ENCODE peak calls at places on chromosomes 6 and 20, in six cellular contexts. Z is Peyer's patch, S is sigmoid colon, K is IMR-90, D is tibial nerve, G is upper lobe of left lung. P is an unnamed sample.

GRCh38 chr20:62159835-62160234 is 16.3 kb downstream of the SS18L1 start:
- DNase-seq in Z (no peak), S (no peak), K (peak; percentile 49), D (no peak), G (no peak), P (peak; percentile 50)

GRCh38 chr6:37699138-37699766 is 1.6 kb upstream of the MDGA1 start:
- DNase-seq in Z (no peak), S (no peak), K (no peak), D (no peak), G (no peak), P (no peak)

GRCh38 chr6:81748946-81749345 is 3.5 kb downstream of the TENT5A start:
- DNase-seq in Z (no peak), S (no peak), K (no peak), D (no peak), G (no peak), P (no peak)

GRCh38 chr6:138183792-138184134 is 22.0 kb downstream of the ARFGEF3 start:
- DNase-seq in Z (no peak), S (no peak), K (no peak), D (no peak), G (no peak), P (no peak)

GRCh38 chr6:28393912-28394662 is 5.5 kb downstream of the ZSCAN12 start:
- DNase-seq in Z (no peak), S (no peak), K (peak; percentile 2), D (no peak), G (no peak), P (no peak)

GRCh38 chr20:63156221-63156671 is 59.7 kb downstream of the YTHDF1 start:
- DNase-seq in Z (no peak), S (no peak), K (no peak), D (no peak), G (no peak), P (no peak)

GRCh38 chr6:15500901-15501805 is 161.7 kb downstream of the DTNBP1 start:
- DNase-seq in Z (no peak), S (peak; percentile 60), K (no peak), D (no peak), G (no peak), P (no peak)

GRCh38 chr6:142013875-142014495 is 118.7 kb upstream of the GJE1 start:
- DNase-seq in Z (no peak), S (no peak), K (no peak), D (no peak), G (no peak), P (no peak)

GRCh38 chr6:108502826-108503225 is 57.9 kb upstream of the FOXO3 start:
- DNase-seq in Z (no peak), S (no peak), K (no peak), D (no peak), G (no peak), P (no peak)

GRCh38 chr20:62642666-62643520 is 590 bp downstream of the SLCO4A1 start:
- DNase-seq in Z (peak; percentile 70), S (no peak), K (peak; percentile 4), D (no peak), G (peak; percentile 44), P (no peak)

GRCh38 chr6:32046450-32047083 is 8.4 kb downstream of the CYP21A2 start:
- DNase-seq in Z (no peak), S (peak; percentile 84), K (no peak), D (peak; percentile 57), G (no peak), P (peak; percentile 35)

GRCh38 chr6:903746-904145 is 210.8 kb upstream of the EXOC2 start:
- DNase-seq in Z (no peak), S (no peak), K (peak; percentile 36), D (no peak), G (no peak), P (no peak)

GRCh38 chr20:5065489-5066383 is 54.0 kb downstream of the PCNA start:
- DNase-seq in Z (no peak), S (peak; percentile 68), K (peak; percentile 97), D (no peak), G (peak; percentile 87), P (peak; percentile 85)

GRCh38 chr6:4776967-4777925 is 1.0 kb downstream of the CDYL start:
- DNase-seq in Z (no peak), S (no peak), K (peak; percentile 39), D (no peak), G (peak; percentile 23), P (peak; percentile 42)

DNA sequence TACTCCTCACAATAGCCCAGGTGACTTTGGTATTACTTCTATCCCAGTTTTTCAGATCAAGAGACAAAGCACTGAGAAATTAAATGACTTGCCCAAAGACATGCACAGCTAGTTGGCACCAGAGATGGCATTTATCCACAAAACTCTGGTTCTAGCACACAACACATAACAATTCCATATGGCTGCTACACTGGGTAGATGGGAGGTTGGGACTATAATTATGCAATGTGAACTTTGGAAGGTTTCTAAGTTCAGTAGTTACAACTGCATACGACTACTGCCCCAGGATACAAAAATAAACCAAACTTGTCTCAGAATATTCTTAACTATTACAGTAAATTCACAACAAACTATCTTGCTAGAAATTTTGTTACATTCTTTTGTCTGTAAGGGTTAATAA is 54.2 kb upstream of the MLIP start:
- DNase-seq in Z (no peak), S (no peak), K (no peak), D (no peak), G (no peak), P (no peak)
- TF ChIP-seq POLR2A in Z (no peak), S (no peak), K (no peak), D (no peak), G (no peak), P (no peak)

GRCh38 chr6:7108964-7109836 is 1.4 kb downstream of the RREB1 start:
- DNase-seq in Z (peak; percentile 72), S (peak; percentile 91), K (peak; percentile 82), D (peak; percentile 49), G (peak; percentile 79), P (peak; percentile 49)

GRCh38 chr6:7108196-7108963 is 619 bp downstream of the RREB1 start:
- DNase-seq in Z (peak; percentile 79), S (peak; percentile 85), K (peak; percentile 49), D (no peak), G (peak; percentile 57), P (peak; percentile 55)

GRCh38 chr6:7106215-7106751 is 1.5 kb upstream of the RREB1 start:
- DNase-seq in Z (no peak), S (no peak), K (peak; percentile 42), D (no peak), G (no peak), P (no peak)

GRCh38 chr6:7106752-7107577 is 796 bp upstream of the RREB1 start:
- DNase-seq in Z (peak; percentile 67), S (peak; percentile 75), K (peak; percentile 16), D (peak; percentile 19), G (peak; percentile 53), P (no peak)

DNA sequence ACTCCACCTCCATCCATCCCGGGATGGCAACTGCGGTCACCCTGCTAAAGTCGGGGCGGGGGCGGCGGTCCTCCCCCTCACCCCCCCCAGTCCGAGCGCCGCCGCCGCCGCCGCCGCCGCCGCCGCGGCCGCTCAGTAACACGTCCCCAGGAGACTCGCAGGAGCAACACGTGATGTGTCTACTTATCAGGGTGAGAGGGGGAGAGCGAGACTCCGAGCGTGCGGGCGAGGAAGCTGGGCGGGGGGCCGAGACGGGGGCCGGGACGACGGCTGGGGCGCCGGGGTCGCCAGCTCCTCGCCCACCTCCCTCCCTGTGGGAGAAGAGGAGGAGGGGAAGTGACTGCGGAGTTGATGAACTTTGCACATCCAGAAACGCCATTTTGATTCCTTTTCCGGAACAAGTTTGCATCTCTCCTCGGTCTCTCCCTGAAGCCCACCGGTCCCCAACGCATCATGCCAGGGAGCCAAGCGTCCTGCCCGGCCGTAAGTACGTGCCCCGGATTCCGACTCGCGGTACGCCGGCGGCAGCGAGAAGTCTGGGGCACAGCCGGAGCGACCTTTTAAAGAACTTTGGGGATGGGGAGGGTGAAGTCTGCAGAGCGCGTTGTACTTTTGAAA is at the start of gene RREB1:
- DNase-seq in Z (peak; percentile 83), S (peak; percentile 85), K (peak; percentile 54), D (peak; percentile 50), G (peak; percentile 82), P (peak; percentile 70)
- TF ChIP-seq POLR2A in Z (peak; percentile 59), S (peak; percentile 20), K (no peak), D (peak; percentile 45), G (no peak), P (no peak)

DNA sequence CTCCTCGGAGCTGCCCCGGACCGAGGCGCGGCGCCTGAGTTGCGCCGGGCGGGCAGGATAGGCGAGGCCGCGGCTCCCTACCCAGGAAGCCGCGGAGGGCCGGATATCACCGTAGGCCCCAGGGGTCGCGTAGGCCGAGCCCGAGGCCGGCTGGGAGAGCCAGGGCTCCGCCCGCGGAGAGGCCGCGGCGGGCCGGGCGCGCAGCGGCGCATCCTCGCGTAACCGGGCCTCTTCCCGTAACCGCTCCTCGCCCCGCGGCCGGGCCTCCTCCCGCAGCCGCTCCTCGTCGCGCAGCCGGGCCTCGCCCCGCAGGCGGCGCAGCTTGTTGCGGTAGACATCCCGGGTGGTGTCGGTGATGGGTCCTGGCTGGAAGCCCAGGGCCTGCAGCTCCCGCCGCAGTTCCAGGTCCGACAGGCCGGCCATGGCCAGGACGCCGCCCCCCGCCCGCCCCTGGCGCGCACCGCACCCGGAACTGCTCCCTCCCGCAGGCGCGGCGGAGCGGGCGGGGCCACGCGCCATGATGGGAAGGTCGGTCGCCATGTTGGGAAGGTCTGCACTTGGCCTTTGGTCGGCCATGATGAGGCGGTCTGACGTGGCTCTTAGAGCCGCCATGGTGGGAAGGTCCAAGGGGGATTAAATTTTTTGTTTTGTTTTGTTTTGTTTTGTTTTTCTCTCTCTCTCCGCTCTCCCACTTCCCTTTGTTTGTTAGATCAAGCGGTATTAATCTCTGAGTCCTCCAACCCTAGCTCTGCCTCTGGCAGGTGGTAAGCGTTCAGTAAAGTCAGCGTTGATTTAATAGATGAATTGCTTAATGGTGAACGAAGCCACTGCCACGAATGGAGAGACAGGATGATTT is at the start of gene LEMD2:
- DNase-seq in Z (peak; percentile 96), S (peak; percentile 97), K (peak; percentile 94), D (peak; percentile 82), G (peak; percentile 92), P (peak; percentile 91)
- TF ChIP-seq POLR2A in Z (peak; percentile 87), S (peak; percentile 55), K (peak; percentile 71), D (peak; percentile 92), G (peak; percentile 91), P (peak; percentile 85)

GRCh38 chr6:159004592-159004991 is 4.6 kb upstream of the RSPH3 start:
- DNase-seq in Z (no peak), S (no peak), K (no peak), D (no peak), G (no peak), P (no peak)

GRCh38 chr6:158996863-158997262 is 3.1 kb downstream of the RSPH3 start:
- DNase-seq in Z (no peak), S (no peak), K (no peak), D (no peak), G (peak; percentile 32), P (no peak)

GRCh38 chr6:159002432-159003160 is 2.6 kb upstream of the RSPH3 start:
- DNase-seq in Z (no peak), S (no peak), K (peak; percentile 61), D (no peak), G (no peak), P (peak; percentile 12)

GRCh38 chr6:158999154-158999668 is 791 bp downstream of the RSPH3 start:
- DNase-seq in Z (no peak), S (no peak), K (peak; percentile 8), D (peak; percentile 14), G (peak; percentile 50), P (peak; percentile 9)

GRCh38 chr6:158999669-159000403 is at the start of gene RSPH3:
- DNase-seq in Z (peak; percentile 97), S (peak; percentile 96), K (peak; percentile 90), D (peak; percentile 85), G (peak; percentile 95), P (peak; percentile 68)
- TF ChIP-seq POLR2A in Z (peak; percentile 90), S (peak; percentile 68), K (no peak), D (peak; percentile 62), G (peak; percentile 58), P (peak; percentile 75)

P was measured in H54.